ENCODE peak calls at places on chromosomes 7 and 10, in five cellular contexts. Y, G, L, Z and U are unnamed samples.

GRCh38 chr7:13742126-13742525 is 247.3 kb downstream of the ETV1 start:
- DNase-seq in Y (peak; percentile 61), G (no peak), L (peak; percentile 90), Z (no peak), U (no peak)

GRCh38 chr10:13144814-13145213 is 16.5 kb upstream of the MCM10 start:
- DNase-seq in Y (no peak), G (no peak), L (no peak), Z (no peak), U (no peak)

GRCh38 chr10:49627644-49628247 is 13.9 kb downstream of the CHAT start:
- DNase-seq in Y (no peak), G (no peak), L (no peak), Z (no peak), U (no peak)

GRCh38 chr10:69492746-69493462 is 41.6 kb downstream of the TSPAN15 start:
- DNase-seq in Y (no peak), G (no peak), L (no peak), Z (no peak), U (no peak)

GRCh38 chr10:47167591-47167990 is 132.4 kb upstream of the GDF10 start:
- DNase-seq in Y (no peak), G (no peak), L (no peak), Z (no peak), U (no peak)

GRCh38 chr7:18165176-18165575 is 137.5 kb upstream of the PRPS1L1 start:
- DNase-seq in Y (no peak), G (no peak), L (peak; percentile 21), Z (no peak), U (no peak)

GRCh38 chr7:112086496-112087254 is 119.5 kb downstream of the DOCK4 start:
- DNase-seq in Y (no peak), G (no peak), L (peak; percentile 68), Z (no peak), U (no peak)

GRCh38 chr10:52187521-52188258 is 126.4 kb upstream of the DKK1 start:
- DNase-seq in Y (peak; percentile 7), G (no peak), L (peak; percentile 48), Z (no peak), U (no peak)

GRCh38 chr10:114349505-114350211 is 54.6 kb downstream of the AFAP1L2 start:
- DNase-seq in Y (no peak), G (peak; percentile 12), L (no peak), Z (peak; percentile 42), U (no peak)

GRCh38 chr7:149125864-149126661 is at the start of gene ZNF425:
- DNase-seq in Y (peak; percentile 52), G (peak; percentile 94), L (peak; percentile 94), Z (peak; percentile 95), U (peak; percentile 92)

GRCh38 chr7:100974021-100974420 is 4.7 kb downstream of the MUC12 start:
- DNase-seq in Y (no peak), G (no peak), L (peak; percentile 60), Z (no peak), U (no peak)

GRCh38 chr7:139713835-139714162 is 64.0 kb downstream of the HIPK2 start:
- DNase-seq in Y (no peak), G (peak; percentile 6), L (no peak), Z (no peak), U (no peak)

GRCh38 chr7:1022801-1023465 is 21.4 kb upstream of the GPR146 start:
- DNase-seq in Y (no peak), G (peak; percentile 37), L (no peak), Z (no peak), U (no peak)

GRCh38 chr7:1024331-1024761 is 20.0 kb upstream of the GPR146 start:
- DNase-seq in Y (no peak), G (peak; percentile 64), L (no peak), Z (no peak), U (no peak)

GRCh38 chr7:1026721-1027151 is 17.6 kb upstream of the GPR146 start:
- DNase-seq in Y (no peak), G (no peak), L (no peak), Z (no peak), U (no peak)

GRCh38 chr7:1025747-1026581 is 18.4 kb upstream of the GPR146 start:
- DNase-seq in Y (no peak), G (no peak), L (no peak), Z (no peak), U (no peak)

DNA sequence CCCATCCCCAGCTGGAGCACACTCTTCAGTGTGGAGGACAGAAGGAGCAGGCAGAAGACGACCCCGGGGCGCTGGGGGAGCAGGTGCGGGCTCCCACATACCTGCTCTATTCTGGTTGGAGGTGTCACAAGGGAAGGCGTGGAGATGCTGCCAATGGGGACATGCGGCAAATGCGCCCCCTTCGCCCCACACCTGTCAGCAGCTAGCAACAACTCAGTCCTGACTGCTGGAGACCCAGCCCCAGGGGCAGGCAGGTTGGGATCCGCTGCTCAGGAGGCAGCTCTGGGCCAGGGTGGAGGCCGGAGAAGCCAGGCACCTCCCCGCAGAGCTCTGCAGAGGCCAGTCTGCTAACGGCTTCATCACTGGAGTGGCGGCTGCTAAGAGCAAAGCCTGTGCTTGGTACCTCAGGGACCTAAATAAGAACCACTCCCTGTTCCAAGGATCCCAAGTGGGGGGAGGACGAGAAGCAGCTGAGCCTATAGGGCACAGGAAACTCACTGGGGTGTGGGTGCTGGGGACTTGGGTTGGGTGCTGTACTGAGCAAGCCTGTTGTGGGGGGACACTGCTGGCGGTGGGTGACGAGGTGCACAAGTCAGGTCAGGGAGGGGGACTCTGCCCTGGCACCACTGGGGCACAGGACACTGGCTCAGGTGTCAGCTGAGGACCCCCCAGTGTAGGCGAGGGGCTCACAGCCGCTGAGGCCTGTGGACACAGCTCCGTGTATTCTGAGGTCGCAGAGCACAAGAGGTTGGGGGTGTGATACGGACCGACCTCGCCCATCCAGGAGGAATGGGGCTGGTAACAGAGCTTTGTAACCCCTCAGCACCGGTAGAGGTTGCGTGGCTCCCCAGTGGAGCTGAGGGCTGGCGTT is 19.2 kb upstream of the GPR146 start:
- DNase-seq in Y (no peak), G (no peak), L (no peak), Z (no peak), U (no peak)
- H3K4me3 ChIP-seq in Y (no peak overlapping the region), G (no peak overlapping the region), L (no peak overlapping the region), Z (no peak overlapping the region), U (no peak overlapping the region)

DNA sequence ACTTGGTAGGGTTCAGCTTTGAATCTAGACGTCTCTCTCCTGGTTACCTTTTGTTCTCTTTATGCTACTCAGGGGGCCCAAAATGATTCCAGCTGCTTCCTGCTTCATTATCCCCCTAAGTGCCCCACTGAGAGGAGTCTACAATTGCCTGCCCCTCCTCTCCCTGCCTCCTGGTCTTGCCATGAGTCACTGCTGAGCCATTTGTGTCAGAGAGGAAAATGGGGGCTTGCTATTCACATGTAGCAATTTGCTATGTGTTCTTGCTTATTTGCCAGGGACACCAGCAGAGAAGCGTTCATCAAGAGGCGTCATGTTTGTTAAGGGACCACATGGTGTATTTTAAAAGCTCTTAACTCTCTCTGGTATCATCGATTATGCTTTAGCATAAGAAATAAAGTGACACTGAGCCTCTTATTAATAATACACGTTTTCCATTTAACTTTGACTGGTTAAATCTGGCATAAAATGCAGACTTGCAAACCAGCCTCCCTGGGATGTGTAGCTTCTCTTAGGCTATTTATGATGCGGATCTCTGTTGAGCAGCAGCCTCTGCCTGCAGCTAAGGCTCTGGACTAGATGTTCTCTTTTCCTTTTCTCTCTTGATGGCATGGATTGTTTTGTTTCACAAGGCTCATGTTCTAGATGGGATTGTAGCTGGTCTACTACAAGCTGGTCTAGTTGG is 239.3 kb downstream of the AUTS2 start:
- DNase-seq in Y (no peak), G (no peak), L (no peak), Z (no peak), U (no peak)
- H3K4me3 ChIP-seq in Y (no peak overlapping the region), G (no peak overlapping the region), L (no peak overlapping the region), Z (no peak overlapping the region), U (no peak overlapping the region)

GRCh38 chr10:128871671-128872231 is 595.3 kb upstream of the MGMT start:
- DNase-seq in Y (no peak), G (no peak), L (no peak), Z (no peak), U (no peak)
- H3K4me3 ChIP-seq in Y (no peak overlapping the region), G (no peak overlapping the region), L (no peak overlapping the region), Z (no peak overlapping the region), U (no peak overlapping the region)

GRCh38 chr10:48604039-48604407 is 850 bp downstream of the ARHGAP22 start:
- DNase-seq in Y (no peak), G (no peak), L (no peak), Z (no peak), U (no peak)
- H3K4me3 ChIP-seq in Y (peak overlapping the region; percentile 73), G (no peak overlapping the region), L (peak overlapping the region; percentile 88), Z (no peak overlapping the region), U (no peak overlapping the region)

GRCh38 chr7:6531492-6532279 is 19.6 kb downstream of the GRID2IP start:
- DNase-seq in Y (no peak), G (no peak), L (no peak), Z (no peak), U (no peak)
- H3K4me3 ChIP-seq in Y (no peak overlapping the region), G (no peak overlapping the region), L (no peak overlapping the region), Z (no peak overlapping the region), U (no peak overlapping the region)

GRCh38 chr7:28181921-28182517 is 1.4 kb upstream of the JAZF1 start:
- DNase-seq in Y (no peak), G (no peak), L (no peak), Z (peak; percentile 34), U (no peak)

GRCh38 chr7:28180364-28181147 is at the start of gene JAZF1:
- DNase-seq in Y (no peak), G (peak; percentile 38), L (peak; percentile 15), Z (peak; percentile 83), U (peak; percentile 52)

GRCh38 chr7:28178537-28178936 is 2.1 kb downstream of the JAZF1 start:
- DNase-seq in Y (no peak), G (no peak), L (peak; percentile 35), Z (no peak), U (no peak)

GRCh38 chr7:28179081-28180030 is 1.2 kb downstream of the JAZF1 start:
- DNase-seq in Y (no peak), G (peak; percentile 79), L (peak; percentile 58), Z (peak; percentile 73), U (peak; percentile 84)

GRCh38 chr7:28180031-28180363 is 598 bp downstream of the JAZF1 start:
- DNase-seq in Y (no peak), G (no peak), L (no peak), Z (no peak), U (no peak)
- H3K4me3 ChIP-seq in Y (peak overlapping the region; percentile 84), G (peak overlapping the region; percentile 85), L (peak overlapping the region; percentile 77), Z (peak overlapping the region; percentile 97), U (no peak overlapping the region)

GRCh38 chr10:133230387-133231195 is 574 bp downstream of the UTF1 start:
- DNase-seq in Y (no peak), G (peak; percentile 25), L (no peak), Z (no peak), U (no peak)
- H3K4me3 ChIP-seq in Y (no peak overlapping the region), G (no peak overlapping the region), L (no peak overlapping the region), Z (no peak overlapping the region), U (no peak overlapping the region)

GRCh38 chr7:44105832-44106231 is 1.7 kb downstream of the AEBP1 start:
- DNase-seq in Y (no peak), G (no peak), L (no peak), Z (no peak), U (no peak)
- H3K4me3 ChIP-seq in Y (peak overlapping the region; percentile 62), G (no peak overlapping the region), L (no peak overlapping the region), Z (peak overlapping the region; percentile 71), U (no peak overlapping the region)